ENCODE peak calls at places on chromosomes 7 and 10, in six cellular contexts. A is GM20000, D is nephron progenitor cell, Z is dorsolateral prefrontal cortex, L is astrocyte of the spinal cord, H is progenitor cell of endocrine pancreas. X is an unnamed sample.

GRCh38 chr10:8116926-8117493 is 62.5 kb downstream of the GATA3 start:
- DNase-seq in H (no peak), Z (no peak), A (no peak), D (no peak), L (no peak), X (no peak)

GRCh38 chr10:116710021-116710420 is 32.3 kb downstream of the HSPA12A start:
- DNase-seq in A (no peak), D (no peak), Z (no peak), H (no peak), L (no peak), X (no peak)

GRCh38 chr10:22321831-22322662 is 1.1 kb downstream of the BMI1 start:
- DNase-seq in D (peak), Z (no peak), L (no peak), A (peak), H (no peak), X (no peak)

GRCh38 chr7:92115821-92116220 is 18.5 kb downstream of the CYP51A1 start:
- DNase-seq in L (no peak), A (no peak), H (no peak), Z (no peak), D (no peak), X (no peak)

GRCh38 chr10:18140957-18141888 is 999 bp downstream of the CACNB2 start:
- DNase-seq in D (no peak), A (peak), H (no peak), Z (no peak), L (no peak), X (no peak)

GRCh38 chr7:128934361-128935352 is 3.1 kb upstream of the IRF5 start:
- DNase-seq in Z (no peak), D (no peak), L (no peak), A (peak), H (no peak), X (no peak)

GRCh38 chr10:119252051-119252465 is 44.7 kb downstream of the GRK5 start:
- DNase-seq in A (no peak), D (peak), L (no peak), Z (no peak), H (no peak), X (no peak)

GRCh38 chr7:91913612-91914011 is 27.1 kb upstream of the AKAP9 start:
- DNase-seq in H (no peak), D (no peak), L (peak), Z (no peak), A (no peak), X (no peak)

GRCh38 chr10:25245171-25245570 is 70.4 kb downstream of the GPR158 start:
- DNase-seq in D (no peak), A (no peak), L (no peak), Z (no peak), H (no peak), X (no peak)

GRCh38 chr7:25399000-25399750 is 170.9 kb upstream of the NPVF start:
- DNase-seq in L (no peak), H (no peak), Z (no peak), D (no peak), A (no peak), X (no peak)

GRCh38 chr7:8379264-8379663 is 54.1 kb upstream of the NXPH1 start:
- DNase-seq in D (peak), L (no peak), Z (peak), A (no peak), H (no peak), X (no peak)

GRCh38 chr7:157602156-157602555 is 265.4 kb downstream of the DNAJB6 start:
- DNase-seq in D (no peak), Z (no peak), A (no peak), H (no peak), L (no peak), X (no peak)

GRCh38 chr10:97517778-97518561 is 19.2 kb downstream of the UBTD1 start:
- DNase-seq in Z (no peak), H (no peak), L (no peak), A (no peak), D (no peak), X (no peak)

GRCh38 chr7:29500719-29501118 is 62.9 kb upstream of the PRR15 start:
- DNase-seq in Z (no peak), D (no peak), A (no peak), H (no peak), L (peak), X (no peak)

GRCh38 chr10:49312291-49312869 is 13.4 kb downstream of the C10orf71 start:
- DNase-seq in H (no peak), L (no peak), A (no peak), D (no peak), Z (no peak), X (no peak)

GRCh38 chr7:43467406-43467805 is 115.5 kb upstream of the STK17A start:
- DNase-seq in H (no peak), A (no peak), D (no peak), Z (no peak), L (peak), X (no peak)

GRCh38 chr7:130733866-130734524 is at the start of gene KLF14:
- DNase-seq in Z (no peak), D (peak), H (peak), L (peak), A (peak), X (no peak)

GRCh38 chr7:16484453-16485158 is 19.1 kb upstream of the SOSTDC1 start:
- DNase-seq in H (no peak), Z (no peak), D (no peak), L (peak), A (no peak), X (no peak)

GRCh38 chr10:126781817-126782216 is 111.3 kb upstream of the C10orf90 start:
- DNase-seq in Z (no peak), A (no peak), H (no peak), L (no peak), D (no peak), X (no peak)

GRCh38 chr10:78109210-78109609 is 75.5 kb downstream of the RPS24 start:
- DNase-seq in L (no peak), D (no peak), Z (no peak), A (no peak), H (no peak), X (no peak)

GRCh38 chr7:2163565-2163964 is 69.2 kb downstream of the MAD1L1 start:
- DNase-seq in L (no peak), A (no peak), D (no peak), H (no peak), Z (no peak), X (no peak)

GRCh38 chr10:9012312-9012711 is 957.8 kb downstream of the GATA3 start:
- DNase-seq in L (peak), A (no peak), D (no peak), Z (no peak), H (no peak), X (no peak)

GRCh38 chr10:122140477-122140902 is 130.6 kb upstream of the BTBD16 start:
- DNase-seq in L (peak), H (no peak), Z (no peak), A (no peak), D (no peak), X (no peak)

GRCh38 chr10:62426086-62426485 is 51.9 kb downstream of the ZNF365 start:
- DNase-seq in L (peak), H (no peak), D (no peak), A (no peak), Z (no peak), X (no peak)

DNA sequence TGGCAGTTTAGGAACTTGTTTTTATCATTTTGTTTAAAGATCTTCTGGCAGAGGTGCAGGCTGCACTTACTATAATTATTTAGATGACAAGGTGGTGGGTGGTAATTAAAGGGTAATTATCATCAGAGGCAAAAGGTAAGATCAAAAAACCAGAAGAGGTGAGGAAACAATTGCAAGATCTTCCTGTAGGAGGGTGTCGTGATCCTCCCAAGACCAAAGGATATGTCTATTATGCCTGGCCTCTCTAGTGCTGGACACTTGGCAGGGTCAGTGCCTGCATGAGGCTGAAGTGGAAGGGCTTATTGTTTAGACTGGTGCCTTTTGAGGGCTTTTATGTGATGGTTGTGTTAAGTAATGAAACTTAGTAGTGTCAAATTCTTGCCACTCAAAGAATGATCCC is 1.8 kb upstream of the WAPL start:
- DNase-seq in A (no peak), Z (no peak), D (peak), H (no peak), L (peak), X (no peak)
- TF ChIP-seq CTCF in A (no peak), Z (no peak), D (peak), H (peak), L (peak), X (no peak)

DNA sequence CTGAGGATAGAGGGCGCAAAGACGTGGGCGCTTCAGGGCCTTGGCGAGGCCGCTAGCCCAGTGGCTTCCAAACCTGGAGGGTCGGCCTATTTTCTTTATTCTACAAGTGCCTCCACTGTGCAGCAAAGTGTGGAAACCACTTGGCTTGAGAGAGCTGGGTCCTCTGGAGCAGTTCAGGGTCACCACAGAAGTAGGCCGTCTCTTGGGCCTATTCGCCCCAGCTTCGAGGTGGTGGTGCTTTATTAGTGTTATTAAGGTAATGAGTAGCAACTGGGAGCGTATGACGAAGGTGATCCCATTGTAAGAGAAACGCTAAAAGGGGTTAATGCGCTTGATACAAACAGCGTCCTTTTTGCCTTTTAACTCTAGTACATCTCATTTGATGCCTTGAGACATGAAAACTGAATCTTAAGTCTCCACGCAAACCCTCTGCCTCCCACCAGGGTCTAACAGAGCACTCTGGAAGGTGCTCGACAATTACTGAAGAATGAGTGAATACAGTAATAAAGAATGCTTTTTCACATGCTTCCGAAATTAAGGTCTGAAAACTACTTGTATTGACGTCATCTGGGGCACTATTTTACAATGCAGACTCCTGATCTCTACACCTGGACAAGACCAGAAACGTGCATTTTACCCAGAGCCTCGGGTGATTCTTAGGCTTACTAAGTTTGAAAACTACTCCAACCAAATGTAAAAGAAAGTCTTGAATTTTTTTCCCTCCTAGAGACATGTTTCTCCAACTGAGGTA is 647 bp upstream of the GSAP start:
- DNase-seq in A (no peak), L (no peak), D (no peak), Z (no peak), H (no peak), X (no peak)
- TF ChIP-seq CTCF in A (no peak), L (no peak), D (no peak), Z (no peak), H (no peak), X (no peak)

GRCh38 chr7:98137134-98137825 is 30.6 kb downstream of the LMTK2 start:
- DNase-seq in A (no peak), L (no peak), Z (no peak), H (no peak), D (no peak), X (no peak)
- TF ChIP-seq CTCF in A (no peak), L (no peak), Z (no peak), H (no peak), D (no peak), X (no peak)

DNA sequence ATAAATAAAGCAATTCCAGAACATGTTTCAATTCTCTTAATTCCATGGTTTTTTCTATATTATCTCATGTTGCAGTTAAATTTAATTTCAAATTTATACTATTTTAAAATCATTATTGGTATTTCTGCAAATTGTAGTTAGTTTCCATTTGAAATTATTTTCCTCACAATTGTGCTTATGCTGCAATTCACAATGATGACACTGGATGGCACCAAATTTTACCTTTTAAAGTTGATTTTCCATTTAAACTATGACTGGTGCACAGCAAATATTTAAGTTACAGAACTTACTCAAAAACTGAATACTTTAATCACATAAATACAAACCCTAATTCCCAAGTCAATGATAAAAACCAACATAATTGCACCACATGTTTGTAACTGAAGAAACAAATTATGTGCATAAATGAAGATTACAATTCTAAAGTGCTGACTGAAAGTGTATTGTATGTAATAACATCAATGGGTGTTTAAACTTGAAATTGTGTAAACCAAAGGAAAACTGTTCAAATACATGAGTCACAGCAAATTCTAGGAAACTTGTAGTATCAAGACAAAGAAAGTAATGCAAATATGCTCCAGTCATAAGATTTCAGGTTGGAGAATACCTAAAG is 75.3 kb upstream of the AASS start:
- DNase-seq in A (peak), H (no peak), Z (no peak), L (peak), D (no peak), X (no peak)
- TF ChIP-seq CTCF in A (peak), H (peak), Z (peak), L (peak), D (peak), X (peak)

GRCh38 chr10:76086571-76087260 is 655.3 kb downstream of the LRMDA start:
- DNase-seq in A (peak), Z (no peak), L (peak), D (peak), H (no peak), X (no peak)
- TF ChIP-seq CTCF in A (no peak), Z (no peak), L (peak), D (peak), H (peak), X (peak)

GRCh38 chr10:3469639-3470020 is 297.0 kb upstream of the PITRM1 start:
- DNase-seq in H (no peak), Z (no peak), D (no peak), L (no peak), A (no peak), X (no peak)

GRCh38 chr10:3464760-3465405 is 292.3 kb upstream of the PITRM1 start:
- DNase-seq in A (no peak), L (no peak), D (no peak), Z (no peak), H (no peak), X (peak)

GRCh38 chr10:3468919-3469638 is 296.5 kb upstream of the PITRM1 start:
- DNase-seq in A (no peak), H (no peak), L (peak), Z (no peak), D (no peak), X (no peak)

GRCh38 chr10:3465406-3465891 is 292.9 kb upstream of the PITRM1 start:
- DNase-seq in Z (no peak), L (no peak), D (no peak), H (no peak), A (no peak), X (peak)

GRCh38 chr10:3467052-3467906 is 294.7 kb upstream of the PITRM1 start:
- DNase-seq in A (no peak), L (peak), D (no peak), H (no peak), Z (no peak), X (peak)
- TF ChIP-seq CTCF in A (no peak), L (peak), D (no peak), H (no peak), Z (peak), X (peak)

DNA sequence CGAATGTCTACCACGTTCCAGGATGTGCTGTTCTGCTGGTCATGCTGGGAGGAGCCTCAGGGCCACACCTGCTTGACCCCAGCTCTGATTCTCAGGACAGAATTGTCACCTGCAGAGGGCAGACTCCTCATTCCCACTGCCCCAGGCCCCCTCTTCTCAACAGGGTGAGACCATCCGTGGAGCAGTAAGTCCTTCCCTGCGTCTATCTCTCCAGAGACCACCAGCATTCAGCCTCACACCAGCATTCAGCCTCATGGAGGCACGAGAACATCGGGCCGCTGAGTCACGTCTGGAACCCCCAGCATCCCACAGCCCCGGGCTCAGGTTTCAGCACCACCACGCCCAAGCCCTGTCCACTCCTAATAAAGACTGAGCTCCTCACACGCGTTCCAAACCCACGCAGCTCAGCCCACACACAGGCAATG is 273.4 kb downstream of the DIP2C start:
- DNase-seq in Z (no peak), D (no peak), H (no peak), L (no peak), A (no peak), X (no peak)
- TF ChIP-seq CTCF in Z (no peak), D (no peak), H (peak), L (no peak), A (no peak), X (no peak)

GRCh38 chr10:99276848-99277486 is 41.3 kb upstream of the HPSE2 start:
- DNase-seq in A (no peak), Z (no peak), H (no peak), D (no peak), L (peak), X (no peak)
- TF ChIP-seq CTCF in A (no peak), Z (no peak), H (peak), D (peak), L (peak), X (no peak)

X was measured in vagina.